ENCODE peak calls at places on chromosomes 16 and 17, in four cellular contexts. One of them, this sample, is unnamed.

GRCh38 chr16:85438981-85439639 is 174.0 kb upstream of the GSE1 start:
- DNase-seq in A549: no peak
- DNase-seq in NCI-H1105 treated with DMSO at 0.1 percent for 48 hours: no peak
- DNase-seq in Peyer's patch: no peak
- DNase-seq in this sample: no peak

GRCh38 chr17:82967268-82968032 is 112.0 kb upstream of the METRNL start:
- DNase-seq in Peyer's patch: no peak
- DNase-seq in A549: no peak
- DNase-seq in NCI-H1105 treated with DMSO at 0.1 percent for 48 hours: no peak
- DNase-seq in this sample: no peak

GRCh38 chr17:47315451-47316266 is 8.1 kb upstream of the EFCAB13 start:
- DNase-seq in A549: peak; percentile 84
- DNase-seq in NCI-H1105 treated with DMSO at 0.1 percent for 48 hours: peak; percentile 74
- DNase-seq in Peyer's patch: peak; percentile 71
- DNase-seq in this sample: peak; percentile 26

GRCh38 chr17:74659898-74660297 is 36.4 kb upstream of the CD300E start:
- DNase-seq in Peyer's patch: peak; percentile 14
- DNase-seq in NCI-H1105 treated with DMSO at 0.1 percent for 48 hours: no peak
- DNase-seq in A549: no peak
- DNase-seq in this sample: no peak

GRCh38 chr16:11743308-11744074 is 834 bp upstream of the TXNDC11 start:
- DNase-seq in A549: peak; percentile 38
- DNase-seq in Peyer's patch: peak; percentile 75
- DNase-seq in NCI-H1105 treated with DMSO at 0.1 percent for 48 hours: no peak
- DNase-seq in this sample: peak; percentile 59

GRCh38 chr16:25014500-25015147 is 545 bp downstream of the ARHGAP17 start:
- DNase-seq in NCI-H1105 treated with DMSO at 0.1 percent for 48 hours: peak; percentile 47
- DNase-seq in A549: peak; percentile 28
- DNase-seq in Peyer's patch: peak; percentile 61
- DNase-seq in this sample: peak; percentile 63

GRCh38 chr16:519841-520687 is 7.4 kb upstream of the CAPN15 start:
- DNase-seq in Peyer's patch: no peak
- DNase-seq in NCI-H1105 treated with DMSO at 0.1 percent for 48 hours: no peak
- DNase-seq in A549: no peak
- DNase-seq in this sample: no peak

GRCh38 chr17:79950306-79950705 is 85.4 kb downstream of the TBC1D16 start:
- DNase-seq in A549: no peak
- DNase-seq in Peyer's patch: peak; percentile 47
- DNase-seq in NCI-H1105 treated with DMSO at 0.1 percent for 48 hours: no peak
- DNase-seq in this sample: no peak

GRCh38 chr17:60163108-60163784 is 13.5 kb downstream of the CA4 start:
- DNase-seq in Peyer's patch: no peak
- DNase-seq in NCI-H1105 treated with DMSO at 0.1 percent for 48 hours: no peak
- DNase-seq in A549: peak; percentile 0
- DNase-seq in this sample: peak; percentile 9

GRCh38 chr16:70298988-70299938 is at the start of gene DDX19B:
- DNase-seq in A549: peak; percentile 79
- DNase-seq in Peyer's patch: peak; percentile 90
- DNase-seq in NCI-H1105 treated with DMSO at 0.1 percent for 48 hours: peak; percentile 54
- DNase-seq in this sample: peak; percentile 90

GRCh38 chr17:73420897-73421296 is 109.1 kb upstream of the CDC42EP4 start:
- DNase-seq in A549: peak; percentile 86
- DNase-seq in NCI-H1105 treated with DMSO at 0.1 percent for 48 hours: no peak
- DNase-seq in Peyer's patch: no peak
- DNase-seq in this sample: no peak

This sample was measured in left colon.